ENCODE peak calls at places on chromosome 1, in ten cellular contexts. One of them, this sample, is unnamed.

GRCh38 chr1:211331011-211331709 is 4.5 kb downstream of the TRAF5 start:
- DNase-seq in GM12878: no peak
- DNase-seq in A549: no peak
- DNase-seq in esophagus muscularis mucosa: no peak
- DNase-seq in tibial nerve: no peak
- DNase-seq in transverse colon: no peak
- DNase-seq in stomach: no peak
- DNase-seq in sigmoid colon: no peak
- DNase-seq in K562: no peak
- DNase-seq in H1: no peak
- DNase-seq in this sample: no peak

GRCh38 chr1:26112407-26112775 is 767 bp downstream of the PDIK1L start:
- DNase-seq in GM12878: no peak
- DNase-seq in tibial nerve: no peak
- DNase-seq in esophagus muscularis mucosa: no peak
- DNase-seq in sigmoid colon: no peak
- DNase-seq in K562: no peak
- DNase-seq in A549: no peak
- DNase-seq in transverse colon: no peak
- DNase-seq in stomach: no peak
- DNase-seq in H1: no peak
- DNase-seq in this sample: no peak

GRCh38 chr1:212700892-212701819 is 1.5 kb upstream of the BATF3 start:
- DNase-seq in esophagus muscularis mucosa: peak; percentile 21
- DNase-seq in GM12878: no peak
- DNase-seq in stomach: peak; percentile 39
- DNase-seq in tibial nerve: no peak
- DNase-seq in K562: peak; percentile 50
- DNase-seq in transverse colon: peak; percentile 39
- DNase-seq in sigmoid colon: peak; percentile 83
- DNase-seq in H1: peak; percentile 17
- DNase-seq in A549: peak; percentile 38
- DNase-seq in this sample: peak; percentile 82

GRCh38 chr1:47809301-47810084 is 187.7 kb downstream of the TRABD2B start:
- DNase-seq in H1: no peak
- DNase-seq in A549: no peak
- DNase-seq in stomach: no peak
- DNase-seq in tibial nerve: no peak
- DNase-seq in sigmoid colon: no peak
- DNase-seq in transverse colon: no peak
- DNase-seq in GM12878: no peak
- DNase-seq in K562: no peak
- DNase-seq in esophagus muscularis mucosa: no peak
- DNase-seq in this sample: no peak

GRCh38 chr1:58858344-58858673 is 74.5 kb upstream of the JUN start:
- DNase-seq in stomach: no peak
- DNase-seq in A549: no peak
- DNase-seq in sigmoid colon: no peak
- DNase-seq in GM12878: peak; percentile 13
- DNase-seq in H1: no peak
- DNase-seq in esophagus muscularis mucosa: no peak
- DNase-seq in tibial nerve: no peak
- DNase-seq in transverse colon: no peak
- DNase-seq in K562: peak; percentile 54
- DNase-seq in this sample: no peak

GRCh38 chr1:10839188-10839770 is 42.8 kb upstream of the CASZ1 start:
- DNase-seq in transverse colon: no peak
- DNase-seq in tibial nerve: no peak
- DNase-seq in GM12878: no peak
- DNase-seq in K562: no peak
- DNase-seq in sigmoid colon: no peak
- DNase-seq in stomach: no peak
- DNase-seq in H1: no peak
- DNase-seq in esophagus muscularis mucosa: no peak
- DNase-seq in A549: no peak
- DNase-seq in this sample: no peak

GRCh38 chr1:226355679-226356583 is 47.0 kb upstream of the LIN9 start:
- DNase-seq in stomach: no peak
- DNase-seq in transverse colon: peak; percentile 42
- DNase-seq in esophagus muscularis mucosa: no peak
- DNase-seq in GM12878: no peak
- DNase-seq in A549: no peak
- DNase-seq in tibial nerve: no peak
- DNase-seq in sigmoid colon: no peak
- DNase-seq in K562: no peak
- DNase-seq in H1: no peak
- DNase-seq in this sample: no peak

GRCh38 chr1:231575472-231575871 is 47.0 kb downstream of the TSNAX start:
- DNase-seq in H1: no peak
- DNase-seq in transverse colon: no peak
- DNase-seq in A549: no peak
- DNase-seq in sigmoid colon: no peak
- DNase-seq in tibial nerve: no peak
- DNase-seq in K562: peak; percentile 16
- DNase-seq in stomach: no peak
- DNase-seq in esophagus muscularis mucosa: no peak
- DNase-seq in GM12878: no peak
- DNase-seq in this sample: no peak

GRCh38 chr1:77540501-77541161 is 141.8 kb downstream of the ZZZ3 start:
- DNase-seq in H1: no peak
- DNase-seq in K562: no peak
- DNase-seq in tibial nerve: no peak
- DNase-seq in transverse colon: no peak
- DNase-seq in A549: no peak
- DNase-seq in stomach: no peak
- DNase-seq in sigmoid colon: no peak
- DNase-seq in esophagus muscularis mucosa: no peak
- DNase-seq in GM12878: no peak
- DNase-seq in this sample: no peak

GRCh38 chr1:194990483-194990882 is 1617.8 kb downstream of the KCNT2 start:
- DNase-seq in sigmoid colon: no peak
- DNase-seq in GM12878: no peak
- DNase-seq in K562: no peak
- DNase-seq in stomach: no peak
- DNase-seq in H1: no peak
- DNase-seq in transverse colon: no peak
- DNase-seq in A549: no peak
- DNase-seq in tibial nerve: no peak
- DNase-seq in esophagus muscularis mucosa: no peak
- DNase-seq in this sample: no peak

GRCh38 chr1:40834968-40835545 is 27.1 kb downstream of the CITED4 start:
- DNase-seq in sigmoid colon: no peak
- DNase-seq in GM12878: no peak
- DNase-seq in A549: no peak
- DNase-seq in transverse colon: no peak
- DNase-seq in tibial nerve: no peak
- DNase-seq in H1: no peak
- DNase-seq in K562: no peak
- DNase-seq in esophagus muscularis mucosa: no peak
- DNase-seq in stomach: no peak
- DNase-seq in this sample: no peak

GRCh38 chr1:185155600-185156320 is 993 bp downstream of the TRMT1L start:
- DNase-seq in transverse colon: no peak
- DNase-seq in tibial nerve: no peak
- DNase-seq in sigmoid colon: no peak
- DNase-seq in K562: peak; percentile 49
- DNase-seq in H1: no peak
- DNase-seq in A549: no peak
- DNase-seq in esophagus muscularis mucosa: no peak
- DNase-seq in stomach: no peak
- DNase-seq in GM12878: peak; percentile 20
- DNase-seq in this sample: no peak

GRCh38 chr1:47758341-47759237 is 238.6 kb downstream of the TRABD2B start:
- DNase-seq in esophagus muscularis mucosa: no peak
- DNase-seq in stomach: no peak
- DNase-seq in sigmoid colon: peak; percentile 41
- DNase-seq in K562: no peak
- DNase-seq in tibial nerve: peak; percentile 31
- DNase-seq in H1: no peak
- DNase-seq in A549: no peak
- DNase-seq in transverse colon: no peak
- DNase-seq in GM12878: no peak
- DNase-seq in this sample: no peak

GRCh38 chr1:33986389-33987095 is 122.7 kb downstream of the HMGB4 start:
- DNase-seq in H1: no peak
- DNase-seq in sigmoid colon: peak; percentile 84
- DNase-seq in tibial nerve: no peak
- DNase-seq in transverse colon: peak; percentile 16
- DNase-seq in K562: no peak
- DNase-seq in esophagus muscularis mucosa: no peak
- DNase-seq in GM12878: no peak
- DNase-seq in A549: no peak
- DNase-seq in stomach: peak; percentile 45
- DNase-seq in this sample: no peak
- TF ChIP-seq EP300 in H1: no peak
- TF ChIP-seq EP300 in sigmoid colon: peak; percentile 63
- TF ChIP-seq EP300 in tibial nerve: no peak
- TF ChIP-seq EP300 in transverse colon: no peak
- TF ChIP-seq EP300 in K562: no peak
- TF ChIP-seq EP300 in esophagus muscularis mucosa: no peak
- TF ChIP-seq EP300 in GM12878: no peak
- TF ChIP-seq EP300 in A549: no peak
- TF ChIP-seq EP300 in stomach: no peak
- TF ChIP-seq EP300 in this sample: no peak

GRCh38 chr1:57748696-57749095 is 324.8 kb upstream of the DAB1 start:
- DNase-seq in GM12878: no peak
- DNase-seq in stomach: no peak
- DNase-seq in H1: no peak
- DNase-seq in tibial nerve: no peak
- DNase-seq in transverse colon: no peak
- DNase-seq in A549: no peak
- DNase-seq in sigmoid colon: no peak
- DNase-seq in esophagus muscularis mucosa: no peak
- DNase-seq in K562: no peak
- DNase-seq in this sample: no peak

GRCh38 chr1:57747818-57748217 is 324.0 kb upstream of the DAB1 start:
- DNase-seq in K562: no peak
- DNase-seq in sigmoid colon: no peak
- DNase-seq in A549: no peak
- DNase-seq in H1: no peak
- DNase-seq in stomach: no peak
- DNase-seq in esophagus muscularis mucosa: no peak
- DNase-seq in tibial nerve: no peak
- DNase-seq in GM12878: no peak
- DNase-seq in transverse colon: no peak
- DNase-seq in this sample: no peak

GRCh38 chr1:57752847-57753246 is 329.0 kb upstream of the DAB1 start:
- DNase-seq in GM12878: no peak
- DNase-seq in transverse colon: no peak
- DNase-seq in stomach: no peak
- DNase-seq in sigmoid colon: no peak
- DNase-seq in esophagus muscularis mucosa: no peak
- DNase-seq in K562: no peak
- DNase-seq in A549: no peak
- DNase-seq in tibial nerve: no peak
- DNase-seq in H1: no peak
- DNase-seq in this sample: no peak
- H3K4me1 ChIP-seq in GM12878: no peaks in the 10 kb centered on the region
- H3K4me1 ChIP-seq in transverse colon: no peaks in the 10 kb centered on the region
- H3K4me1 ChIP-seq in stomach: no peaks in the 10 kb centered on the region
- H3K4me1 ChIP-seq in sigmoid colon: no peaks in the 10 kb centered on the region
- H3K4me1 ChIP-seq in esophagus muscularis mucosa: no peaks in the 10 kb centered on the region
- H3K4me1 ChIP-seq in K562: no peaks in the 10 kb centered on the region
- H3K4me1 ChIP-seq in A549: no peaks in the 10 kb centered on the region
- H3K4me1 ChIP-seq in tibial nerve: peaks cover 4% of the 10 kb centered on the region
- H3K4me1 ChIP-seq in H1: no peaks in the 10 kb centered on the region
- H3K4me1 ChIP-seq in this sample: no peaks in the 10 kb centered on the region

DNA sequence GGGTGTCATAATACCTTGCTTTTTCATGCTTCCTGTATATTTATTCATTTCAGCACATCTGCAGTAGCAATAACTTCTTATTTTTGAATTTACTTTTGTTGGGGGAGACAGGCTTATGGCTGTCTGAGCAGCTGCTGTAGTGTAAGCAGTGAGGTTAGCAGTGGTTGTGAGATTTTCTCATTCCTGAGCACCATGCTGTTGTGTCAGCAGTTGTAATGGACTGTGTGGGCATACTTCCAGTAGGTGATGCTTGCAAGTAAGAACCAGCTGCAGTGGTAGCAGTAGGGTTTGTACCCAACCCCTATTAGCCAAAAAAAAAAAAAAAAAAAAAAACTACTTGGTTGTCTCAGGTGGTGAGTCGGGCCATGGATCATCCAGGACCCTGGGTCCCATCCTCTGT is 311.6 kb downstream of the NUF2 start:
- DNase-seq in stomach: no peak
- DNase-seq in esophagus muscularis mucosa: no peak
- DNase-seq in sigmoid colon: no peak
- DNase-seq in transverse colon: no peak
- DNase-seq in K562: no peak
- DNase-seq in GM12878: no peak
- DNase-seq in A549: no peak
- DNase-seq in H1: no peak
- DNase-seq in tibial nerve: no peak
- DNase-seq in this sample: no peak
- TF ChIP-seq EP300 in stomach: no peak
- TF ChIP-seq EP300 in esophagus muscularis mucosa: no peak
- TF ChIP-seq EP300 in sigmoid colon: no peak
- TF ChIP-seq EP300 in transverse colon: no peak
- TF ChIP-seq EP300 in K562: no peak
- TF ChIP-seq EP300 in GM12878: no peak
- TF ChIP-seq EP300 in A549: no peak
- TF ChIP-seq EP300 in H1: no peak
- TF ChIP-seq EP300 in tibial nerve: no peak
- TF ChIP-seq EP300 in this sample: no peak

GRCh38 chr1:239918633-239919032 is 173.1 kb upstream of the FMN2 start:
- DNase-seq in K562: no peak
- DNase-seq in stomach: no peak
- DNase-seq in H1: no peak
- DNase-seq in A549: no peak
- DNase-seq in transverse colon: no peak
- DNase-seq in GM12878: no peak
- DNase-seq in sigmoid colon: no peak
- DNase-seq in esophagus muscularis mucosa: peak; percentile 26
- DNase-seq in tibial nerve: no peak
- DNase-seq in this sample: no peak

GRCh38 chr1:239913141-239913585 is 178.5 kb upstream of the FMN2 start:
- DNase-seq in A549: no peak
- DNase-seq in esophagus muscularis mucosa: no peak
- DNase-seq in tibial nerve: no peak
- DNase-seq in sigmoid colon: no peak
- DNase-seq in GM12878: no peak
- DNase-seq in H1: no peak
- DNase-seq in K562: no peak
- DNase-seq in stomach: no peak
- DNase-seq in transverse colon: no peak
- DNase-seq in this sample: no peak

GRCh38 chr1:239909894-239910293 is 181.8 kb upstream of the FMN2 start:
- DNase-seq in K562: no peak
- DNase-seq in A549: no peak
- DNase-seq in sigmoid colon: peak; percentile 86
- DNase-seq in esophagus muscularis mucosa: peak; percentile 91
- DNase-seq in H1: no peak
- DNase-seq in transverse colon: peak; percentile 23
- DNase-seq in tibial nerve: no peak
- DNase-seq in GM12878: no peak
- DNase-seq in stomach: no peak
- DNase-seq in this sample: no peak

GRCh38 chr1:239912471-239912870 is 179.2 kb upstream of the FMN2 start:
- DNase-seq in K562: no peak
- DNase-seq in esophagus muscularis mucosa: peak; percentile 89
- DNase-seq in stomach: no peak
- DNase-seq in H1: no peak
- DNase-seq in tibial nerve: no peak
- DNase-seq in A549: no peak
- DNase-seq in sigmoid colon: peak; percentile 72
- DNase-seq in transverse colon: no peak
- DNase-seq in GM12878: no peak
- DNase-seq in this sample: no peak

GRCh38 chr1:239914827-239915231 is 176.9 kb upstream of the FMN2 start:
- DNase-seq in H1: no peak
- DNase-seq in A549: peak; percentile 18
- DNase-seq in K562: no peak
- DNase-seq in stomach: no peak
- DNase-seq in sigmoid colon: no peak
- DNase-seq in transverse colon: no peak
- DNase-seq in tibial nerve: no peak
- DNase-seq in GM12878: no peak
- DNase-seq in esophagus muscularis mucosa: peak; percentile 88
- DNase-seq in this sample: no peak
- H3K4me1 ChIP-seq in H1: no peaks in the 10 kb centered on the region
- H3K4me1 ChIP-seq in A549: peaks cover 29% of the 10 kb centered on the region
- H3K4me1 ChIP-seq in K562: no peaks in the 10 kb centered on the region
- H3K4me1 ChIP-seq in stomach: no peaks in the 10 kb centered on the region
- H3K4me1 ChIP-seq in sigmoid colon: peaks cover 45% of the 10 kb centered on the region
- H3K4me1 ChIP-seq in transverse colon: peaks cover 3% of the 10 kb centered on the region
- H3K4me1 ChIP-seq in tibial nerve: peaks cover 8% of the 10 kb centered on the region
- H3K4me1 ChIP-seq in GM12878: no peaks in the 10 kb centered on the region
- H3K4me1 ChIP-seq in esophagus muscularis mucosa: peaks cover 35% of the 10 kb centered on the region
- H3K4me1 ChIP-seq in this sample: peaks cover 7% of the 10 kb centered on the region